ENCODE peak calls at places on chromosomes 6 and 20, in eight cellular contexts. G, J, O, Q, Z, E, M and D are unnamed samples.

GRCh38 chr6:30067460-30068139 is 602 bp downstream of the PPP1R11 start:
- DNase-seq in G (no peak), J (peak), O (no peak), Q (no peak), Z (no peak), E (no peak), M (no peak), D (no peak)

GRCh38 chr20:6616421-6616820 is 151.1 kb upstream of the BMP2 start:
- DNase-seq in G (no peak), J (no peak), O (no peak), Q (no peak), Z (no peak), E (no peak), M (no peak), D (no peak)

GRCh38 chr20:14142171-14142570 is 146.9 kb downstream of the MACROD2 start:
- DNase-seq in G (peak), J (peak), O (peak), Q (peak), Z (no peak), E (no peak), M (peak), D (no peak)

GRCh38 chr20:35575958-35576357 is 34.1 kb downstream of the ERGIC3 start:
- DNase-seq in G (no peak), J (no peak), O (no peak), Q (no peak), Z (no peak), E (no peak), M (peak), D (no peak)

GRCh38 chr6:501891-502601 is 110.5 kb downstream of the IRF4 start:
- DNase-seq in G (no peak), J (no peak), O (no peak), Q (no peak), Z (peak), E (no peak), M (no peak), D (peak)

GRCh38 chr20:14193443-14193842 is 144.0 kb downstream of the FLRT3 start:
- DNase-seq in G (no peak), J (no peak), O (no peak), Q (no peak), Z (no peak), E (no peak), M (no peak), D (no peak)

GRCh38 chr20:1325173-1326030 is 3.5 kb downstream of the SDCBP2 start:
- DNase-seq in G (peak), J (peak), O (peak), Q (peak), Z (peak), E (peak), M (peak), D (peak)

GRCh38 chr6:3226422-3227362 is 761 bp downstream of the TUBB2B start:
- DNase-seq in G (peak), J (peak), O (no peak), Q (peak), Z (no peak), E (no peak), M (no peak), D (peak)

GRCh38 chr6:150586850-150587359 is 12.8 kb upstream of the PLEKHG1 start:
- DNase-seq in G (no peak), J (no peak), O (no peak), Q (no peak), Z (no peak), E (no peak), M (no peak), D (no peak)

GRCh38 chr6:36216559-36216958 is 20.0 kb downstream of the BRPF3 start:
- DNase-seq in G (peak), J (no peak), O (no peak), Q (no peak), Z (no peak), E (peak), M (peak), D (no peak)

GRCh38 chr20:16654858-16655257 is 75.0 kb upstream of the SNRPB2 start:
- DNase-seq in G (no peak), J (no peak), O (no peak), Q (no peak), Z (no peak), E (no peak), M (no peak), D (no peak)

GRCh38 chr6:129635396-129636164 is 74.4 kb downstream of the ARHGAP18 start:
- DNase-seq in G (peak), J (peak), O (no peak), Q (no peak), Z (no peak), E (peak), M (no peak), D (no peak)

GRCh38 chr6:142802124-142802523 is 142.9 kb downstream of the HIVEP2 start:
- DNase-seq in G (peak), J (peak), O (peak), Q (no peak), Z (peak), E (peak), M (peak), D (peak)

GRCh38 chr6:156862711-156863110 is 85.5 kb downstream of the ARID1B start:
- DNase-seq in G (no peak), J (no peak), O (no peak), Q (no peak), Z (peak), E (no peak), M (no peak), D (no peak)

GRCh38 chr6:5671162-5671561 is 335.6 kb downstream of the NRN1 start:
- DNase-seq in G (peak), J (no peak), O (no peak), Q (no peak), Z (no peak), E (no peak), M (peak), D (no peak)

GRCh38 chr20:51767018-51767866 is 948 bp downstream of the ATP9A start:
- DNase-seq in G (no peak), J (peak), O (no peak), Q (no peak), Z (peak), E (no peak), M (peak), D (peak)

GRCh38 chr6:44582930-44583329 is 195.4 kb downstream of the CDC5L start:
- DNase-seq in G (no peak), J (no peak), O (no peak), Q (no peak), Z (no peak), E (no peak), M (no peak), D (no peak)

GRCh38 chr6:69233195-69233524 is 563.6 kb downstream of the LMBRD1 start:
- DNase-seq in G (no peak), J (no peak), O (no peak), Q (no peak), Z (no peak), E (no peak), M (no peak), D (no peak)

GRCh38 chr20:48818481-48818987 is 9.3 kb downstream of the PREX1 start:
- DNase-seq in G (no peak), J (no peak), O (no peak), Q (no peak), Z (peak), E (no peak), M (no peak), D (peak)

GRCh38 chr20:43770342-43770741 is 43.5 kb upstream of the GTSF1L start:
- DNase-seq in G (no peak), J (no peak), O (no peak), Q (no peak), Z (no peak), E (no peak), M (no peak), D (no peak)

GRCh38 chr6:1554881-1555569 is 54.7 kb upstream of the FOXC1 start:
- DNase-seq in G (no peak), J (peak), O (no peak), Q (peak), Z (peak), E (no peak), M (no peak), D (peak)

GRCh38 chr6:9250852-9251251 is 815.5 kb upstream of the SLC35B3 start:
- DNase-seq in G (peak), J (peak), O (peak), Q (no peak), Z (no peak), E (peak), M (peak), D (no peak)

GRCh38 chr6:139753198-139753861 is 378.9 kb upstream of the CITED2 start:
- DNase-seq in G (peak), J (peak), O (no peak), Q (no peak), Z (no peak), E (peak), M (no peak), D (no peak)

GRCh38 chr6:31592396-31592771 is 422 bp downstream of the NCR3 start:
- DNase-seq in G (no peak), J (no peak), O (no peak), Q (no peak), Z (no peak), E (no peak), M (no peak), D (no peak)

GRCh38 chr6:38646166-38646565 is 6.4 kb upstream of the BTBD9 start:
- DNase-seq in G (no peak), J (no peak), O (no peak), Q (no peak), Z (no peak), E (peak), M (peak), D (no peak)

GRCh38 chr20:32743237-32744112 is at the start of gene COMMD7:
- DNase-seq in G (peak), J (peak), O (no peak), Q (no peak), Z (peak), E (peak), M (peak), D (peak)

GRCh38 chr20:43186312-43186711 is 3.4 kb downstream of the PTPRT start:
- DNase-seq in G (no peak), J (no peak), O (no peak), Q (no peak), Z (no peak), E (no peak), M (no peak), D (no peak)

GRCh38 chr20:30919514-30920188 is 337.8 kb upstream of the DEFB115 start:
- DNase-seq in G (no peak), J (no peak), O (no peak), Q (no peak), Z (no peak), E (no peak), M (no peak), D (no peak)

GRCh38 chr6:16511723-16512584 is 249.3 kb downstream of the ATXN1 start:
- DNase-seq in G (no peak), J (no peak), O (no peak), Q (no peak), Z (peak), E (no peak), M (peak), D (peak)

GRCh38 chr20:50015993-50016770 is 33.4 kb downstream of the SNAI1 start:
- DNase-seq in G (no peak), J (no peak), O (no peak), Q (no peak), Z (no peak), E (no peak), M (no peak), D (no peak)

GRCh38 chr20:25246182-25246943 is 1.5 kb upstream of the PYGB start:
- DNase-seq in G (no peak), J (no peak), O (no peak), Q (no peak), Z (no peak), E (no peak), M (no peak), D (no peak)

GRCh38 chr6:127880452-127880851 is 20.4 kb downstream of the THEMIS start:
- DNase-seq in G (no peak), J (no peak), O (no peak), Q (no peak), Z (no peak), E (no peak), M (no peak), D (no peak)

GRCh38 chr20:8154636-8155035 is 22.6 kb downstream of the PLCB1 start:
- DNase-seq in G (peak), J (no peak), O (no peak), Q (no peak), Z (no peak), E (no peak), M (no peak), D (no peak)

GRCh38 chr6:3882865-3883264 is 33.7 kb downstream of the FAM50B start:
- DNase-seq in G (peak), J (peak), O (peak), Q (no peak), Z (no peak), E (peak), M (no peak), D (no peak)

GRCh38 chr6:53603381-53604121 is 58.6 kb upstream of the GCLC start:
- DNase-seq in G (peak), J (no peak), O (no peak), Q (peak), Z (no peak), E (no peak), M (no peak), D (no peak)

GRCh38 chr6:69758214-69758613 is 38.6 kb downstream of the LMBRD1 start:
- DNase-seq in G (no peak), J (no peak), O (no peak), Q (no peak), Z (no peak), E (no peak), M (no peak), D (no peak)